ENCODE peak calls at places on chromosome 2, in seven cellular contexts. W is foreskin keratinocyte; Z is endodermal cell; H is SW480; T is GDM1; B is central memory CD4-positive, alpha-beta T cell; X is foreskin fibroblast. E is an unnamed sample.

GRCh38 chr2:217978536-217979150 is 24.2 kb downstream of the TNS1 start:
- DNase-seq in W (no peak), Z (peak; percentile 92), H (peak; percentile 20), T (no peak), B (no peak), X (no peak), E (no peak)

GRCh38 chr2:72980535-72981217 is 63.4 kb downstream of the EMX1 start:
- DNase-seq in W (peak; percentile 49), Z (no peak), H (peak; percentile 36), T (no peak), B (no peak), X (no peak), E (no peak)

GRCh38 chr2:96265349-96265839 is 403 bp downstream of the TMEM127 start:
- DNase-seq in W (peak; percentile 1), Z (peak; percentile 85), H (peak; percentile 23), T (no peak), B (peak; percentile 15), X (no peak), E (no peak)

GRCh38 chr2:173278794-173279527 is 75.7 kb upstream of the CDCA7 start:
- DNase-seq in W (no peak), Z (no peak), H (no peak), T (no peak), B (no peak), X (no peak), E (no peak)

GRCh38 chr2:64296150-64296500 is 151.9 kb upstream of the PELI1 start:
- DNase-seq in W (no peak), Z (no peak), H (no peak), T (peak; percentile 21), B (no peak), X (no peak), E (no peak)

GRCh38 chr2:204124140-204124750 is 187.7 kb downstream of the ICOS start:
- DNase-seq in W (no peak), Z (no peak), H (no peak), T (no peak), B (no peak), X (no peak), E (no peak)

GRCh38 chr2:134669731-134670669 is 48.8 kb downstream of the TMEM163 start:
- DNase-seq in W (no peak), Z (peak; percentile 14), H (peak; percentile 97), T (no peak), B (peak; percentile 94), X (no peak), E (no peak)

GRCh38 chr2:222451270-222451674 is 26.9 kb downstream of the SGPP2 start:
- DNase-seq in W (no peak), Z (no peak), H (peak; percentile 7), T (no peak), B (no peak), X (peak; percentile 8), E (no peak)

GRCh38 chr2:83742117-83742782 is 716.8 kb downstream of the SUCLG1 start:
- DNase-seq in W (peak; percentile 11), Z (no peak), H (no peak), T (no peak), B (no peak), X (no peak), E (peak; percentile 30)

GRCh38 chr2:51953931-51954330 is 922.0 kb upstream of the NRXN1 start:
- DNase-seq in W (no peak), Z (no peak), H (no peak), T (no peak), B (no peak), X (no peak), E (no peak)

GRCh38 chr2:21820271-21820670 is 696.5 kb downstream of the TDRD15 start:
- DNase-seq in W (no peak), Z (no peak), H (no peak), T (no peak), B (no peak), X (peak; percentile 4), E (no peak)

GRCh38 chr2:127187831-127188230 is 32.3 kb downstream of the CYP27C1 start:
- DNase-seq in W (no peak), Z (no peak), H (no peak), T (no peak), B (no peak), X (no peak), E (no peak)

GRCh38 chr2:197890160-197890559 is 85.8 kb downstream of the PLCL1 start:
- DNase-seq in W (no peak), Z (no peak), H (no peak), T (no peak), B (no peak), X (no peak), E (no peak)

GRCh38 chr2:137420744-137421143 is 543.5 kb upstream of the HNMT start:
- DNase-seq in W (no peak), Z (no peak), H (no peak), T (no peak), B (no peak), X (peak; percentile 1), E (no peak)

GRCh38 chr2:150589760-150590159 is 102.3 kb upstream of the RND3 start:
- DNase-seq in W (no peak), Z (no peak), H (no peak), T (no peak), B (no peak), X (no peak), E (no peak)

GRCh38 chr2:126429129-126429528 is 226.8 kb upstream of the GYPC start:
- DNase-seq in W (no peak), Z (no peak), H (no peak), T (no peak), B (no peak), X (no peak), E (no peak)

GRCh38 chr2:112153501-112153900 is 15.3 kb downstream of the FBLN7 start:
- DNase-seq in W (no peak), Z (no peak), H (no peak), T (no peak), B (no peak), X (no peak), E (no peak)

GRCh38 chr2:160836755-160837154 is 323.5 kb upstream of the TANK start:
- DNase-seq in W (peak; percentile 91), Z (no peak), H (peak; percentile 16), T (no peak), B (no peak), X (peak; percentile 90), E (no peak)

GRCh38 chr2:4901092-4901735 is 791.0 kb upstream of the SOX11 start:
- DNase-seq in W (no peak), Z (no peak), H (no peak), T (no peak), B (no peak), X (no peak), E (no peak)

GRCh38 chr2:69685321-69686048 is 41.9 kb upstream of the AAK1 start:
- DNase-seq in W (peak; percentile 23), Z (no peak), H (no peak), T (no peak), B (no peak), X (no peak), E (no peak)

GRCh38 chr2:229180658-229181057 is 90.4 kb downstream of the PID1 start:
- DNase-seq in W (no peak), Z (no peak), H (no peak), T (no peak), B (no peak), X (no peak), E (no peak)

GRCh38 chr2:224160917-224161316 is 121.8 kb upstream of the SERPINE2 start:
- DNase-seq in W (no peak), Z (no peak), H (no peak), T (no peak), B (no peak), X (peak; percentile 65), E (no peak)

GRCh38 chr2:238457927-238458324 is 31.2 kb downstream of the ASB1 start:
- DNase-seq in W (no peak), Z (no peak), H (no peak), T (no peak), B (no peak), X (no peak), E (no peak)

GRCh38 chr2:207683879-207684627 is 27.4 kb upstream of the CCNYL1 start:
- DNase-seq in W (no peak), Z (no peak), H (peak; percentile 61), T (no peak), B (no peak), X (peak; percentile 70), E (no peak)

GRCh38 chr2:224982910-224983688 is 59.2 kb downstream of the DOCK10 start:
- DNase-seq in W (no peak), Z (no peak), H (no peak), T (no peak), B (peak; percentile 33), X (peak; percentile 68), E (no peak)

GRCh38 chr2:207734264-207734635 is 22.8 kb downstream of the CCNYL1 start:
- DNase-seq in W (no peak), Z (no peak), H (peak; percentile 42), T (peak; percentile 57), B (no peak), X (peak; percentile 21), E (no peak)

GRCh38 chr2:29011650-29012060 is 30.6 kb downstream of the TOGARAM2 start:
- DNase-seq in W (no peak), Z (peak; percentile 64), H (no peak), T (no peak), B (peak; percentile 87), X (no peak), E (peak; percentile 89)

GRCh38 chr2:234945339-234945895 is 6.4 kb upstream of the SH3BP4 start:
- DNase-seq in W (no peak), Z (no peak), H (no peak), T (no peak), B (no peak), X (no peak), E (no peak)

GRCh38 chr2:204452464-204453023 is 92.7 kb upstream of the PARD3B start:
- DNase-seq in W (peak; percentile 89), Z (peak; percentile 54), H (peak; percentile 98), T (no peak), B (no peak), X (peak; percentile 95), E (no peak)

GRCh38 chr2:240981871-240982800 is 16.3 kb upstream of the SNED1 start:
- DNase-seq in W (no peak), Z (no peak), H (no peak), T (no peak), B (no peak), X (no peak), E (no peak)

GRCh38 chr2:216698895-216699294 is 3.5 kb upstream of the IGFBP5 start:
- DNase-seq in W (no peak), Z (peak; percentile 64), H (peak; percentile 74), T (no peak), B (no peak), X (no peak), E (peak; percentile 66)

GRCh38 chr2:51717318-51717717 is 685.4 kb upstream of the NRXN1 start:
- DNase-seq in W (peak; percentile 9), Z (no peak), H (no peak), T (no peak), B (no peak), X (no peak), E (no peak)

GRCh38 chr2:204115692-204116091 is 179.1 kb downstream of the ICOS start:
- DNase-seq in W (no peak), Z (no peak), H (no peak), T (no peak), B (no peak), X (no peak), E (no peak)

GRCh38 chr2:133667968-133668367 is 99.7 kb upstream of the NCKAP5 start:
- DNase-seq in W (no peak), Z (no peak), H (no peak), T (no peak), B (no peak), X (no peak), E (no peak)

GRCh38 chr2:151437630-151438029 is 27.9 kb downstream of the RIF1 start:
- DNase-seq in W (no peak), Z (no peak), H (peak; percentile 23), T (no peak), B (peak; percentile 17), X (no peak), E (no peak)

GRCh38 chr2:118122768-118123335 is 34.6 kb downstream of the INSIG2 start:
- DNase-seq in W (peak; percentile 35), Z (no peak), H (peak; percentile 69), T (no peak), B (no peak), X (no peak), E (no peak)

GRCh38 chr2:169300617-169301530 is 61.5 kb downstream of the LRP2 start:
- DNase-seq in W (no peak), Z (no peak), H (no peak), T (no peak), B (no peak), X (no peak), E (no peak)